ENCODE peak calls at places on chromosomes 5 and 9, in five cellular contexts. Y, E, F, V and N are unnamed samples.
A peak's percentile ranks its signal among the peaks of the same experiment; 100 is the strongest.

GRCh38 chr9:131402738-131403492 is 9.0 kb downstream of the PRRC2B start:
- DNase-seq in Y (no peak), E (peak; percentile 77), F (peak; percentile 87), V (peak; percentile 86), N (peak; percentile 91)

GRCh38 chr9:93298498-93299417 is 114.8 kb downstream of the WNK2 start:
- DNase-seq in Y (no peak), E (peak; percentile 19), F (no peak), V (no peak), N (peak; percentile 75)

GRCh38 chr5:39433838-39434237 is 9.1 kb upstream of the DAB2 start:
- DNase-seq in Y (no peak), E (no peak), F (no peak), V (no peak), N (no peak)

GRCh38 chr5:53063176-53063575 is 46.4 kb downstream of the MOCS2 start:
- DNase-seq in Y (no peak), E (no peak), F (no peak), V (no peak), N (no peak)

GRCh38 chr9:36306481-36307306 is 48.4 kb upstream of the GNE start:
- DNase-seq in Y (no peak), E (no peak), F (no peak), V (no peak), N (no peak)

GRCh38 chr5:149442563-149443182 is 63.6 kb upstream of the IL17B start:
- DNase-seq in Y (no peak), E (peak; percentile 95), F (peak; percentile 90), V (peak; percentile 90), N (peak; percentile 87)

GRCh38 chr5:119406551-119406950 is 45.7 kb upstream of the HSD17B4 start:
- DNase-seq in Y (no peak), E (no peak), F (no peak), V (no peak), N (no peak)

GRCh38 chr5:65775476-65775875 is 53.5 kb downstream of the NLN start:
- DNase-seq in Y (no peak), E (no peak), F (no peak), V (no peak), N (no peak)

GRCh38 chr9:93809204-93809940 is 145.8 kb downstream of the BARX1 start:
- DNase-seq in Y (no peak), E (no peak), F (no peak), V (no peak), N (no peak)

GRCh38 chr9:105116047-105116868 is 128.2 kb upstream of the SLC44A1 start:
- DNase-seq in Y (no peak), E (no peak), F (no peak), V (no peak), N (no peak)

GRCh38 chr9:105359899-105360298 is 87.9 kb upstream of the FSD1L start:
- DNase-seq in Y (no peak), E (no peak), F (no peak), V (no peak), N (no peak)

GRCh38 chr5:116765441-116765840 is 190.8 kb upstream of the SEMA6A start:
- DNase-seq in Y (no peak), E (no peak), F (no peak), V (no peak), N (no peak)

DNA sequence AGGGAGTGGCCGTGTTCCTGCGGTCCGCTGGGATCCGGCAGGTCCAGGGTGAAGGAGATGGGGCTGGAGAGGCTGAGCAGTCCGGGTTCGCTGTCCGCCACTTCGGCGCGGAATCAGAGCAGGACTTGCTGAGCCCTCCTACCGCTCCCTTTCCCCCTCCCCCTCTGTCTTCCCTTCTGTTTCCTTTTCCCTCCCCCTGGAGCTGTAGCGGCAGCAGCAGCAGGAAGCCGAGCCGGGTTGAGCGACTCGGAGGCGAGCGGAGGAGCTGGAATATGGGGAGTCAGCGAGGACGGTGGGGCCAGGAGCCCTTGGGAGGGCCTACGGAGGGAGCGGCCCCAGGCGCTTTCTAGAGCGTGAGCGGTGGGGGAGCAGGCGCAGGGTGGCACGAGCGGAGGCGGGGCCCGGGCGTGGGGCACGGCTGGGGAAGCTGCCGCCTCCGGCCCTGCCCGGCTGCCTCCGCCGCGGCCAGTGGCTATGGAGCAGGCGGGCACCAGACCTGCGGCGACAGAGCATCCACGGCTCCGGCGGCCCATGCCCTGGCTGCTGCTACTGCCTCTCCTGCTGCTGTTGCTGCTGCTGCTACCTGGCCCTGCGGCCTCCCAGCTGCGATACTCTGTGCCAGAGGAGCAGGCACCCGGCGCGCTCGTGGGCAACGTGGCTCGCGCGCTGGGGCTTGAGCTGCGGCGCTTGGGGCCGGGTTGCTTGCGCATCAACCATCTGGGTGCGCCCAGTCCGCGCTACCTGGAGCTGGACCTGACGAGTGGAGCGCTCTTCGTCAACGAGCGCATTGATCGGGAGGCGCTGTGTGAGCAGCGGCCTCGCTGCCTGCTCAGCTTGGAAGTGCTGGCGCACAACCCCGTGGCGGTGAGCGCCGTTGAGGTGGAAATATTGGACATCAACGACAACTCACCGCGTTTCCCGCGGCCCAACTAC is at the start of gene PCDHAC2:
- DNase-seq in Y (no peak), E (peak; percentile 21), F (peak; percentile 55), V (peak; percentile 49), N (peak; percentile 66)
- TF ChIP-seq POLR2A in Y (no peak), E (no peak), F (no peak), V (no peak), N (no peak)

DNA sequence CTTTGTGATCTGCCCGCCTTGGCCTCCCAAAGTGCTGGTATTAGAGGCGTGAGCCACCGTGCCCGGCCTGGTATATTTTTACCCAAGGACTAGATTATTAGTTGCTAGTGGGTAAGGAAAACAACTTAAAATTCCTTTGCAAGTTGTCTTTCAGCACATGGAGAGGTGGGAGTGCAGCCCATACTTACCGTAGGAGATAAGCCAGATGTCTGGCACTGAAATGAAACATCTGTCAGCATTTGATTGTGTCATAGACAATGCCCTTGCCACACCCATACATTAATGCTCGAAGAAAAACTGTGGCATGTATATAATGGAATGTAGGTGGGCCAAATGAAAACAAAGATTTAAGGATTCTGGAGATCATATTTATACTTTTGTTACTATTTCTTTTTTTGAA is 36.6 kb upstream of the ANKH start:
- DNase-seq in Y (no peak), E (no peak), F (no peak), V (no peak), N (no peak)
- H3K9me3 ChIP-seq in Y (no peaks in the 10 kb centered on the region), E (no peaks in the 10 kb centered on the region), F (no peaks in the 10 kb centered on the region), V (no peaks in the 10 kb centered on the region), N (no peaks in the 10 kb centered on the region)

GRCh38 chr9:123268240-123268949 is at the start of gene STRBP:
- DNase-seq in Y (peak; percentile 50), E (peak; percentile 92), F (peak; percentile 95), V (peak; percentile 95), N (peak; percentile 91)
- H3K4me3 ChIP-seq in Y (peak within 1 kb of the TSS; percentile 83), E (peak within 1 kb of the TSS; percentile 81), F (peak within 1 kb of the TSS; percentile 91), V (peak within 1 kb of the TSS; percentile 83), N (peak within 1 kb of the TSS; percentile 73)

DNA sequence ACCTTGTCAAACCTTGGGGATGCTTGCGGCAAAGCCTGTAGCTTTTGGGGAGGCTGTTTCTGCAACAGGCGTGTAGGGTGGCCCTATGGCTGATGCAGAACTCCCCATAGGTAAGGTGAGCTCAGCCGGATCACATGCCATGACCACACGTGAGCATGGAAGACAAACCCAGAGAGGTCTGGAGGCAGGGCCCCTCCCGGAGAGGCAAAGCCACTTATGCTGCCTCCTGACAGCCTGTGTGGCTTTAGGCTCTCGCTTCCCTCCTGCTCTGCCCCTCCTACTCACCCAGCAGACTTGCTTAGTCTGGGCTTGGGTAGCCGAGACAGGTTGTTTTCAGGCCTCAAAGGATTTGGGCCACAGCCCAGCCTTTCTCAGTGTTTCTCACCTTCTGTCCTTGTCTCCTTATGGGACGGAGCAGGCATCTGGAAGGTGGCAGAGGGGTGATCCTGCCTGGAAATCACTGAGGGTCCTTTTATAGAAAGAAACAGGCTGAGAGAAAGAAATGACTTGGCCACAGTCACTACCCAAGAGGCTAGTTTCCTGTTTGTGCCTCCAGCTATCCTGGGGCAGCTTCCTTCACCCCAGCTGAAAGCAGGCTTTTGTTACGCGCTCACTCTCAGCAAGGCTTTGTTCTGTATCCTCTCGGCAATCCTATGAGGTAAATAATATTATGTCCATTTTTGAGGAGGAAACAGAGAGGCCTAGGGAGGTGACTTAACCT is 89.9 kb downstream of the DAB2IP start:
- DNase-seq in Y (no peak), E (no peak), F (no peak), V (peak; percentile 53), N (no peak)
- TF ChIP-seq POLR2A in Y (no peak), E (no peak), F (no peak), V (no peak), N (no peak)

DNA sequence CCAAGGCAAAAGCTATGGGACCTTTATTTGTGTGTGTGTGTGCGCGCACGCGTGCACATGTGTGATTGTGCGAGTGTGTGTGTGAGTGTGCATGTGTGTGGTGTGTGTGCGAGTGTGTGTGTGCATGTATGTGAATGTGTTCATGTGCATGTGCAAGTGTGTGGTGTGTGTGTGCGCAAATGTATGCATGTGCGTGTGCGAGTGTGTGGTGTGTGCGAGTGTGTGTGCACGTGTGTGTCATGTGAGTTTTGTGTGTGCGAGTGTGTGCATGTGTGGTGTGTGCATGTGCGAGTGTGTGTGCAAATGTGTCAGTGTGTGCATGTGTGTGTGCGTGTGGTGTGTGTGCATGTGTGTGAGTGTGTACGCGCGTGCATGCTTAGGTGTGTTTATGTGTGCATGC is 11.1 kb upstream of the GLT6D1 start:
- DNase-seq in Y (no peak), E (no peak), F (no peak), V (no peak), N (peak; percentile 4)
- H3K9me3 ChIP-seq in Y (no peaks in the 10 kb centered on the region), E (peaks cover under 1% of the 10 kb centered on the region), F (peaks cover 41% of the 10 kb centered on the region), V (peaks cover 23% of the 10 kb centered on the region), N (no peaks in the 10 kb centered on the region)

GRCh38 chr5:61277190-61277589 is 54.9 kb upstream of the ZSWIM6 start:
- DNase-seq in Y (no peak), E (no peak), F (no peak), V (no peak), N (no peak)
- H3K4me3 ChIP-seq in Y (no peak overlapping the region), E (no peak overlapping the region), F (no peak overlapping the region), V (no peak overlapping the region), N (no peak overlapping the region)

GRCh38 chr9:129469988-129470316 is 150.9 kb downstream of the C9orf50 start:
- DNase-seq in Y (no peak), E (no peak), F (no peak), V (no peak), N (no peak)
- TF ChIP-seq POLR2A in Y (no peak), E (no peak), F (no peak), V (no peak), N (no peak)

DNA sequence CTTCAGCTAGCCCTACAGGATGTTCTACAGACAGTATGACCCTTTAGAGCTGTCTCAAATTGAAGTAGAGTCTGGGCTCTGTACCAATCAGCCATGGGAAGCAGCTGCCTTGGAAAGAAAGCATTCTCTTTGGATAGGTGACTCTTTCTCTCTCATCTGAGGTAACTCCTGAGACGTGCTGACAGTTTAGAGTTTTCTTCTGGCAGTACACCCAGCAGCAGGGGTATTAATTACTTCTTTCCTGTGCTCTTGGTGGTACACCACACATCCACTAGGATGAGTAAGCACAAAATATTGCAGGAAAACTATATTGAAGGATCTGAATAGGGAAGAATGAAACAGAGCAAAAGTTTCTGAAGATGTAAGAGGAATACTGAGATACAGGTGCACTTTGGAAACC is 329.5 kb upstream of the RGMB start:
- DNase-seq in Y (no peak), E (no peak), F (no peak), V (no peak), N (no peak)
- H3K9me3 ChIP-seq in Y (no peaks in the 10 kb centered on the region), E (no peaks in the 10 kb centered on the region), F (peaks cover 8% of the 10 kb centered on the region), V (no peaks in the 10 kb centered on the region), N (no peaks in the 10 kb centered on the region)